ENCODE peak calls at places on chromosomes 16 and 17, in nine cellular contexts. One of them, this sample, is unnamed.

GRCh38 chr17:30584810-30585209 is 107.6 kb downstream of the GOSR1 start:
- DNase-seq in B cell: no peak
- DNase-seq in endodermal cell: no peak
- DNase-seq in caudate nucleus: no peak
- DNase-seq in posterior cingulate gyrus: no peak
- DNase-seq in globus pallidus: no peak
- DNase-seq in lower leg skin: no peak
- DNase-seq in esophagus muscularis mucosa: no peak
- DNase-seq in right cardiac atrium: no peak
- DNase-seq in this sample: no peak

GRCh38 chr17:64572682-64573154 is 65.9 kb downstream of the CEP95 start:
- DNase-seq in right cardiac atrium: no peak
- DNase-seq in B cell: no peak
- DNase-seq in lower leg skin: no peak
- DNase-seq in globus pallidus: no peak
- DNase-seq in posterior cingulate gyrus: no peak
- DNase-seq in esophagus muscularis mucosa: no peak
- DNase-seq in caudate nucleus: no peak
- DNase-seq in endodermal cell: no peak
- DNase-seq in this sample: no peak

GRCh38 chr16:22366371-22366770 is 8.0 kb downstream of the CDR2 start:
- DNase-seq in lower leg skin: no peak
- DNase-seq in globus pallidus: no peak
- DNase-seq in endodermal cell: no peak
- DNase-seq in caudate nucleus: no peak
- DNase-seq in B cell: no peak
- DNase-seq in right cardiac atrium: no peak
- DNase-seq in esophagus muscularis mucosa: no peak
- DNase-seq in posterior cingulate gyrus: no peak
- DNase-seq in this sample: no peak

GRCh38 chr16:57029161-57030160 is 40.1 kb downstream of the NLRC5 start:
- DNase-seq in caudate nucleus: no peak
- DNase-seq in posterior cingulate gyrus: no peak
- DNase-seq in globus pallidus: no peak
- DNase-seq in B cell: no peak
- DNase-seq in right cardiac atrium: no peak
- DNase-seq in lower leg skin: no peak
- DNase-seq in esophagus muscularis mucosa: no peak
- DNase-seq in endodermal cell: no peak
- DNase-seq in this sample: peak; percentile 10

GRCh38 chr17:41806685-41807445 is 4.9 kb downstream of the P3H4 start:
- DNase-seq in caudate nucleus: no peak
- DNase-seq in B cell: no peak
- DNase-seq in lower leg skin: no peak
- DNase-seq in esophagus muscularis mucosa: no peak
- DNase-seq in right cardiac atrium: no peak
- DNase-seq in posterior cingulate gyrus: no peak
- DNase-seq in globus pallidus: no peak
- DNase-seq in endodermal cell: no peak
- DNase-seq in this sample: no peak

GRCh38 chr17:43755389-43755875 is 3.2 kb downstream of the SOST start:
- DNase-seq in right cardiac atrium: peak; percentile 63
- DNase-seq in globus pallidus: no peak
- DNase-seq in lower leg skin: peak; percentile 74
- DNase-seq in caudate nucleus: no peak
- DNase-seq in endodermal cell: peak; percentile 95
- DNase-seq in esophagus muscularis mucosa: no peak
- DNase-seq in B cell: no peak
- DNase-seq in posterior cingulate gyrus: no peak
- DNase-seq in this sample: peak; percentile 92

GRCh38 chr17:82399030-82399429 is 19.1 kb upstream of the HEXD start:
- DNase-seq in esophagus muscularis mucosa: no peak
- DNase-seq in caudate nucleus: no peak
- DNase-seq in right cardiac atrium: peak; percentile 66
- DNase-seq in globus pallidus: no peak
- DNase-seq in posterior cingulate gyrus: peak; percentile 60
- DNase-seq in B cell: no peak
- DNase-seq in endodermal cell: no peak
- DNase-seq in lower leg skin: no peak
- DNase-seq in this sample: peak; percentile 62

GRCh38 chr17:40777459-40777858 is 4.9 kb downstream of the KRT27 start:
- DNase-seq in endodermal cell: no peak
- DNase-seq in esophagus muscularis mucosa: no peak
- DNase-seq in posterior cingulate gyrus: no peak
- DNase-seq in caudate nucleus: no peak
- DNase-seq in right cardiac atrium: no peak
- DNase-seq in B cell: no peak
- DNase-seq in globus pallidus: no peak
- DNase-seq in lower leg skin: no peak
- DNase-seq in this sample: no peak

GRCh38 chr16:13390093-13390985 is 488.9 kb downstream of the SHISA9 start:
- DNase-seq in endodermal cell: no peak
- DNase-seq in lower leg skin: no peak
- DNase-seq in right cardiac atrium: no peak
- DNase-seq in esophagus muscularis mucosa: peak; percentile 53
- DNase-seq in globus pallidus: no peak
- DNase-seq in posterior cingulate gyrus: no peak
- DNase-seq in caudate nucleus: no peak
- DNase-seq in B cell: no peak
- DNase-seq in this sample: no peak

This sample was measured in H7.